ENCODE peak calls at places on chromosomes 6 and 20, in seven cellular contexts. One of them, this sample, is unnamed.

GRCh38 chr20:2575682-2576081 is 39.3 kb downstream of the TMC2 start:
- DNase-seq in RWPE1: no peak
- DNase-seq in choroid plexus epithelial cell: no peak
- DNase-seq in endothelial cell: no peak
- DNase-seq in CD4-positive, alpha-beta T cell: no peak
- DNase-seq in epithelial cell of esophagus: no peak
- DNase-seq in cardiac fibroblast: no peak
- DNase-seq in this sample: no peak

GRCh38 chr20:38779247-38780097 is 26.0 kb upstream of the PPP1R16B start:
- DNase-seq in RWPE1: peak
- DNase-seq in choroid plexus epithelial cell: peak
- DNase-seq in endothelial cell: no peak
- DNase-seq in CD4-positive, alpha-beta T cell: no peak
- DNase-seq in epithelial cell of esophagus: peak
- DNase-seq in cardiac fibroblast: no peak
- DNase-seq in this sample: no peak

GRCh38 chr6:6656287-6656686 is 67.8 kb downstream of the LY86 start:
- DNase-seq in RWPE1: no peak
- DNase-seq in choroid plexus epithelial cell: no peak
- DNase-seq in endothelial cell: no peak
- DNase-seq in CD4-positive, alpha-beta T cell: no peak
- DNase-seq in epithelial cell of esophagus: no peak
- DNase-seq in cardiac fibroblast: no peak
- DNase-seq in this sample: no peak

GRCh38 chr20:17867546-17867945 is 101.0 kb downstream of the SNX5 start:
- DNase-seq in RWPE1: no peak
- DNase-seq in choroid plexus epithelial cell: no peak
- DNase-seq in endothelial cell: no peak
- DNase-seq in CD4-positive, alpha-beta T cell: no peak
- DNase-seq in epithelial cell of esophagus: no peak
- DNase-seq in cardiac fibroblast: no peak
- DNase-seq in this sample: no peak

GRCh38 chr20:57659789-57660509 is 39.7 kb upstream of the ZBP1 start:
- DNase-seq in RWPE1: no peak
- DNase-seq in choroid plexus epithelial cell: no peak
- DNase-seq in endothelial cell: peak
- DNase-seq in CD4-positive, alpha-beta T cell: no peak
- DNase-seq in epithelial cell of esophagus: no peak
- DNase-seq in cardiac fibroblast: no peak
- DNase-seq in this sample: no peak

GRCh38 chr6:44006123-44006871 is 121.0 kb downstream of the MRPL14 start:
- DNase-seq in RWPE1: no peak
- DNase-seq in choroid plexus epithelial cell: peak
- DNase-seq in endothelial cell: no peak
- DNase-seq in CD4-positive, alpha-beta T cell: no peak
- DNase-seq in epithelial cell of esophagus: no peak
- DNase-seq in cardiac fibroblast: no peak
- DNase-seq in this sample: no peak

GRCh38 chr6:33761922-33762629 is 15.4 kb upstream of the IP6K3 start:
- DNase-seq in RWPE1: peak
- DNase-seq in choroid plexus epithelial cell: no peak
- DNase-seq in endothelial cell: peak
- DNase-seq in CD4-positive, alpha-beta T cell: no peak
- DNase-seq in epithelial cell of esophagus: peak
- DNase-seq in cardiac fibroblast: peak
- DNase-seq in this sample: peak

GRCh38 chr6:41687501-41688175 is 47.8 kb downstream of the TFEB start:
- DNase-seq in RWPE1: no peak
- DNase-seq in choroid plexus epithelial cell: no peak
- DNase-seq in endothelial cell: no peak
- DNase-seq in CD4-positive, alpha-beta T cell: no peak
- DNase-seq in epithelial cell of esophagus: peak
- DNase-seq in cardiac fibroblast: no peak
- DNase-seq in this sample: no peak

GRCh38 chr6:147207351-147207750 is 3.1 kb downstream of the STXBP5 start:
- DNase-seq in RWPE1: no peak
- DNase-seq in choroid plexus epithelial cell: peak
- DNase-seq in endothelial cell: no peak
- DNase-seq in CD4-positive, alpha-beta T cell: no peak
- DNase-seq in epithelial cell of esophagus: no peak
- DNase-seq in cardiac fibroblast: peak
- DNase-seq in this sample: no peak

GRCh38 chr6:78611886-78612480 is 255.4 kb upstream of the IRAK1BP1 start:
- DNase-seq in RWPE1: peak
- DNase-seq in choroid plexus epithelial cell: peak
- DNase-seq in endothelial cell: no peak
- DNase-seq in CD4-positive, alpha-beta T cell: no peak
- DNase-seq in epithelial cell of esophagus: peak
- DNase-seq in cardiac fibroblast: peak
- DNase-seq in this sample: peak
- TF ChIP-seq CTCF in RWPE1: peak
- TF ChIP-seq CTCF in choroid plexus epithelial cell: peak
- TF ChIP-seq CTCF in endothelial cell: peak
- TF ChIP-seq CTCF in CD4-positive, alpha-beta T cell: no peak
- TF ChIP-seq CTCF in epithelial cell of esophagus: peak
- TF ChIP-seq CTCF in cardiac fibroblast: peak
- TF ChIP-seq CTCF in this sample: peak

GRCh38 chr6:20790032-20790791 is 256.0 kb downstream of the CDKAL1 start:
- DNase-seq in RWPE1: no peak
- DNase-seq in choroid plexus epithelial cell: peak
- DNase-seq in endothelial cell: no peak
- DNase-seq in CD4-positive, alpha-beta T cell: no peak
- DNase-seq in epithelial cell of esophagus: no peak
- DNase-seq in cardiac fibroblast: no peak
- DNase-seq in this sample: no peak

GRCh38 chr6:20793174-20793573 is 258.9 kb downstream of the CDKAL1 start:
- DNase-seq in RWPE1: no peak
- DNase-seq in choroid plexus epithelial cell: no peak
- DNase-seq in endothelial cell: no peak
- DNase-seq in CD4-positive, alpha-beta T cell: no peak
- DNase-seq in epithelial cell of esophagus: no peak
- DNase-seq in cardiac fibroblast: no peak
- DNase-seq in this sample: no peak

GRCh38 chr6:20791932-20792331 is 257.7 kb downstream of the CDKAL1 start:
- DNase-seq in RWPE1: no peak
- DNase-seq in choroid plexus epithelial cell: peak
- DNase-seq in endothelial cell: no peak
- DNase-seq in CD4-positive, alpha-beta T cell: no peak
- DNase-seq in epithelial cell of esophagus: no peak
- DNase-seq in cardiac fibroblast: no peak
- DNase-seq in this sample: peak

GRCh38 chr6:20791074-20791473 is 256.8 kb downstream of the CDKAL1 start:
- DNase-seq in RWPE1: no peak
- DNase-seq in choroid plexus epithelial cell: no peak
- DNase-seq in endothelial cell: no peak
- DNase-seq in CD4-positive, alpha-beta T cell: no peak
- DNase-seq in epithelial cell of esophagus: no peak
- DNase-seq in cardiac fibroblast: no peak
- DNase-seq in this sample: no peak

DNA sequence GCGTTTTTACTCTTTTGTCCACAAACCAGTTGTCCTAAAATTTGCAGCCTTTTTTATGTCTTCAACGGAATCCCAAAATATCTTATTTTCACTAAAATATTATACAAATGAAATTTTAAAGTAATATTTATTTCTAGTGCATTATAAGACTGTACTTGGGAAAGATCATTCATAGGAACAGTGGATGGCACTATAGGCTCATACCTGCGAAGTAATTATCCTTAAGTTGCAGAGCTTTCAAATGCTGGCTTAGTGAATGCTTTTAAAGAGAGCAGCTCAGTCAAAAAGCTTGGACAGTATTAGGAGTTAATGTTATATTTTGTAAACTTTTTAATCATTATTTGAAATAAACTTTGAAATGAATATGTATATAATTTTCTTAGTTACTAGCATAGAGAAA is 254.9 kb downstream of the CDKAL1 start:
- DNase-seq in RWPE1: no peak
- DNase-seq in choroid plexus epithelial cell: peak
- DNase-seq in endothelial cell: no peak
- DNase-seq in CD4-positive, alpha-beta T cell: no peak
- DNase-seq in epithelial cell of esophagus: peak
- DNase-seq in cardiac fibroblast: peak
- DNase-seq in this sample: no peak
- TF ChIP-seq CTCF in RWPE1: peak
- TF ChIP-seq CTCF in choroid plexus epithelial cell: peak
- TF ChIP-seq CTCF in endothelial cell: no peak
- TF ChIP-seq CTCF in CD4-positive, alpha-beta T cell: no peak
- TF ChIP-seq CTCF in epithelial cell of esophagus: peak
- TF ChIP-seq CTCF in cardiac fibroblast: no peak
- TF ChIP-seq CTCF in this sample: no peak

DNA sequence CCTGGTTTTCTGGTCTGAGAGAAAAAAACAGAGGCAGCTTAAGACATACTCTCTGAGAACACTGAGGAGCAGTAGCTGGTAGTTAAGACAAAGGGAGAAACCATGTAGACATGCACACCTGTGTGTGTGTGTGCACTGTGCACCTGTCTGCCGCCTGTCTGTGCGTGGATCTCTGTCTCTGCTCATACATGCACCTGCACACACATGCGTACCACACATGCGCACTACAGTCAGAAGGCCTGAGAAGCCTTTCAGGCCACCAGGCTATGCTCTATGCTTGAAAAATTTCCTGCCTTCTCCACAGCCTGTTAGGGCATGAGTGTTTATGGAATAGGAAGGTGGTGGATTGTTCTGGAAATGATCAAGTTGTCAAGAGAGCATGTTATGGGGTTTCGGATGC is 103.5 kb downstream of the CDH4 start:
- DNase-seq in RWPE1: no peak
- DNase-seq in choroid plexus epithelial cell: no peak
- DNase-seq in endothelial cell: no peak
- DNase-seq in CD4-positive, alpha-beta T cell: no peak
- DNase-seq in epithelial cell of esophagus: no peak
- DNase-seq in cardiac fibroblast: no peak
- DNase-seq in this sample: no peak
- TF ChIP-seq CTCF in RWPE1: no peak
- TF ChIP-seq CTCF in choroid plexus epithelial cell: no peak
- TF ChIP-seq CTCF in endothelial cell: no peak
- TF ChIP-seq CTCF in CD4-positive, alpha-beta T cell: no peak
- TF ChIP-seq CTCF in epithelial cell of esophagus: no peak
- TF ChIP-seq CTCF in cardiac fibroblast: no peak
- TF ChIP-seq CTCF in this sample: no peak

DNA sequence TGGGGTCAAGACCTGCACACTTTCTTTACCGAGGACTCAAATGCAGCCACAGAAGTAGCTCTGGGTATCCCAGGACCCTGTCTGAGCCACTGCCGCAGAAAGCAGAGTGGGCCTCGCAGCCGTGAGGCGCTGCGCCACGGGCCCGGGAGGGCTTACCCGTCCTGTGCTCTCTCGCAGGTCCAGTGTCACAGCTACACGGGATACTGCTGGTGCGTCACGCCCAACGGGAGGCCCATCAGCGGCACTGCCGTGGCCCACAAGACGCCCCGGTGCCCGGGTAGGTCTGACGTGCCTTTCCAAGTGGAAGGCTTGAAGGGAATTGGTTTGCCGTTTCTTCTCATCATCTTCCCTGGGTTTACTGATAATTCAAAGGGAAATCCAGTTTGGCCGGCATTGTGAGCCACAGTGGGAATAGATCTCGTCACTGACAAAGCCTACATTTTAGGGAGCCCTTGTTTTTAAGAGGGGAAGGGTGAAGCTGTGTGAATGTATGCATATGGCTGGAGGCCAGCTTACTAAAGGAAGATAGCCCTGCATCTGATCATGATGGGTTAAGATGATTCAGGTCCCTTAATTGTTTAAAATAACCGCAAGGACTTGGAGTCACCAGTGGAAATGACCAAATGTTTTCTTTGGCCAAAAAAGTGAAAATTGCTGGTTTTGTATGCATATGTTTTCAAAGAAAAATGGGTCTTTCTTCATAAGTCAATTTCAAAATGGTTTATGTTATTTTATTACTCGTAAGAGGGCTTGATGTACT is 86.6 kb downstream of the SMOC2 start:
- DNase-seq in RWPE1: no peak
- DNase-seq in choroid plexus epithelial cell: peak
- DNase-seq in endothelial cell: no peak
- DNase-seq in CD4-positive, alpha-beta T cell: no peak
- DNase-seq in epithelial cell of esophagus: no peak
- DNase-seq in cardiac fibroblast: peak
- DNase-seq in this sample: no peak
- TF ChIP-seq CTCF in RWPE1: no peak
- TF ChIP-seq CTCF in choroid plexus epithelial cell: no peak
- TF ChIP-seq CTCF in endothelial cell: no peak
- TF ChIP-seq CTCF in CD4-positive, alpha-beta T cell: no peak
- TF ChIP-seq CTCF in epithelial cell of esophagus: no peak
- TF ChIP-seq CTCF in cardiac fibroblast: no peak
- TF ChIP-seq CTCF in this sample: no peak

GRCh38 chr6:4128748-4129147 is 6.6 kb downstream of the ECI2 start:
- DNase-seq in RWPE1: no peak
- DNase-seq in choroid plexus epithelial cell: peak
- DNase-seq in endothelial cell: no peak
- DNase-seq in CD4-positive, alpha-beta T cell: no peak
- DNase-seq in epithelial cell of esophagus: no peak
- DNase-seq in cardiac fibroblast: peak
- DNase-seq in this sample: no peak

GRCh38 chr6:4128072-4128471 is 7.3 kb downstream of the ECI2 start:
- DNase-seq in RWPE1: no peak
- DNase-seq in choroid plexus epithelial cell: no peak
- DNase-seq in endothelial cell: no peak
- DNase-seq in CD4-positive, alpha-beta T cell: no peak
- DNase-seq in epithelial cell of esophagus: no peak
- DNase-seq in cardiac fibroblast: no peak
- DNase-seq in this sample: no peak

GRCh38 chr6:4125500-4125899 is 9.9 kb downstream of the ECI2 start:
- DNase-seq in RWPE1: no peak
- DNase-seq in choroid plexus epithelial cell: peak
- DNase-seq in endothelial cell: no peak
- DNase-seq in CD4-positive, alpha-beta T cell: no peak
- DNase-seq in epithelial cell of esophagus: no peak
- DNase-seq in cardiac fibroblast: no peak
- DNase-seq in this sample: no peak

GRCh38 chr6:4124361-4124760 is 11.0 kb downstream of the ECI2 start:
- DNase-seq in RWPE1: no peak
- DNase-seq in choroid plexus epithelial cell: no peak
- DNase-seq in endothelial cell: no peak
- DNase-seq in CD4-positive, alpha-beta T cell: no peak
- DNase-seq in epithelial cell of esophagus: no peak
- DNase-seq in cardiac fibroblast: no peak
- DNase-seq in this sample: no peak

DNA sequence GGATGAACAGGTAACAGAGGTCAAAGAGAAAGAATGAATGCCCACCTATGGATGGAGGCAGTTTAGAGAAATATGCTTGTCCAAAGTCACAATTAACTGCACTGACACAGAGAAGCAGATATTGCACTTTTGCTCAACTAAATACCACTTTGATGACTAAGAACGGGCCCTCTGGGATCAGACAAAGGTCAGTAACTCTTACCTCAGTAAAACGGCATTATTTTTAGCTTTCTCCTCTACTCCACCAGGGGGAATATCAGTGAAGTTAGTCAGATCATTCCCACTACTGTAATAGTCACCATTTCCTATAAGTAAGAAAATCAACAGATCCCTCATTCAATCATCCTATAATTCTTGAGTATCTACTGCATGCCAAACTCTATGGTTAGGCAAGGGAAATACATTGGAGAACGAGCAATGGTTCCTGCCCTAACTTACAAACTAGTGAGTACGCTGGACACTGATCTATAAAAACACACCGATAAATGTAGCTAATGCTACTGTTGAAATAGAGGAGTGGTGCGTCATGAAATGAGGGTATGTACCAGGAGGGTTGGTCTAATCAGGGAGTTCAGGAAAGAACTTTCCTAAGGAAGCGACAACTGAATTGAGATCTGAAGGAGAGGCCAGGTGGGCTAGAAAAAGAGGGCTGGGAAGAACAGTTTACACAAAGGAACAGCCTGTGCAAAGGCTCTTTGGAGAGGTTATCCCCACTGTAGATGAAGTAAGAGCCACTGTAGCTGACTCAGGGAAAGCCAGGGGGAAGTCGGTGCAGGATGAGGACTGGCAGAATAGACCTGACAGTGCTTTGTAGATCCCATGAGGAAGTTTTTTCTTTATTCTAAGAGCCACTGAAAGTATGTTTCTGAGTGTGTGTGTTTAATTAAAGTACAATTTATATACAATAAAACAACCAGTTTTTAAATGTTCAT is 9.2 kb downstream of the ECI2 start:
- DNase-seq in RWPE1: peak
- DNase-seq in choroid plexus epithelial cell: peak
- DNase-seq in endothelial cell: no peak
- DNase-seq in CD4-positive, alpha-beta T cell: no peak
- DNase-seq in epithelial cell of esophagus: peak
- DNase-seq in cardiac fibroblast: peak
- DNase-seq in this sample: no peak
- TF ChIP-seq CTCF in RWPE1: no peak
- TF ChIP-seq CTCF in choroid plexus epithelial cell: peak
- TF ChIP-seq CTCF in endothelial cell: no peak
- TF ChIP-seq CTCF in CD4-positive, alpha-beta T cell: no peak
- TF ChIP-seq CTCF in epithelial cell of esophagus: no peak
- TF ChIP-seq CTCF in cardiac fibroblast: peak
- TF ChIP-seq CTCF in this sample: no peak

This sample was measured in A673.